ENCODE peak calls at places on chromosomes 16 and 17, in six cellular contexts. F, T, G, V, D and Q are unnamed samples.

GRCh38 chr16:84832488-84833141 is 12.8 kb downstream of the CRISPLD2 start:
- DNase-seq in G (no peak), T (no peak), D (no peak), V (no peak), F (no peak), Q (no peak)

GRCh38 chr16:53580038-53580802 is 77.2 kb upstream of the AKTIP start:
- DNase-seq in D (no peak), G (no peak), T (no peak), F (no peak), V (no peak), Q (no peak)

GRCh38 chr16:10485698-10486382 is 94.6 kb downstream of the EMP2 start:
- DNase-seq in F (no peak), V (no peak), D (no peak), T (no peak), G (no peak), Q (no peak)

GRCh38 chr17:64442550-64442971 is 6.4 kb upstream of the MILR1 start:
- DNase-seq in F (no peak), G (no peak), T (no peak), D (no peak), V (no peak), Q (peak)

GRCh38 chr17:49365667-49366066 is 3.6 kb upstream of the ZNF652 start:
- DNase-seq in F (peak), T (no peak), V (peak), D (peak), G (no peak), Q (peak)

GRCh38 chr16:21599994-21600773 is 807 bp downstream of the METTL9 start:
- DNase-seq in V (peak), F (peak), T (no peak), D (no peak), G (no peak), Q (peak)

GRCh38 chr17:13362341-13363122 is 239.2 kb downstream of the HS3ST3A1 start:
- DNase-seq in D (no peak), F (no peak), G (no peak), T (no peak), V (no peak), Q (peak)

GRCh38 chr17:20926532-20926931 is 116.3 kb downstream of the USP22 start:
- DNase-seq in F (no peak), V (no peak), D (no peak), T (no peak), G (no peak), Q (no peak)

GRCh38 chr17:44751806-44752205 is 7.0 kb upstream of the ADAM11 start:
- DNase-seq in T (no peak), V (no peak), D (no peak), G (no peak), F (no peak), Q (no peak)

GRCh38 chr17:57987582-57988300 is at the start of gene VEZF1:
- DNase-seq in T (peak), F (peak), D (peak), G (peak), V (peak), Q (peak)

GRCh38 chr16:28193530-28194423 is 18.0 kb downstream of the XPO6 start:
- DNase-seq in F (no peak), V (no peak), G (no peak), T (no peak), D (no peak), Q (peak)